ENCODE peak calls at places on chromosomes 7 and 10, in ten cellular contexts. I is lower lobe of right lung; N is psoas muscle; B is A172; E is GM10248; S is Calu3; X is GDM1; H is ELF-1; D is stimulated activated CD4-positive, alpha-beta T cell treated with anti-CD3 and anti-CD28 coated beads, Interleukin-2, amount 100 ng/mL, for 24 hours; C is AG04449. Y is an unnamed sample.

GRCh38 chr7:141477866-141478265 is 73.3 kb upstream of the AGK start:
- DNase-seq in N (no peak), S (no peak), I (no peak), B (no peak), E (no peak), C (no peak), D (no peak), X (no peak), H (no peak), Y (no peak)

GRCh38 chr7:132406039-132406438 is 170.2 kb downstream of the PLXNA4 start:
- DNase-seq in B (no peak), D (no peak), S (no peak), X (no peak), H (no peak), I (no peak), C (no peak), E (no peak), N (no peak), Y (no peak)

GRCh38 chr7:35035511-35035921 is 1.8 kb downstream of the DPY19L1 start:
- DNase-seq in C (no peak), D (no peak), B (peak; percentile 71), I (no peak), S (peak; percentile 68), H (peak; percentile 64), E (peak; percentile 26), X (no peak), N (no peak), Y (no peak)

GRCh38 chr7:116138202-116138801 is 72.0 kb upstream of the TES start:
- DNase-seq in I (no peak), D (no peak), C (peak; percentile 23), B (peak; percentile 69), X (peak; percentile 9), S (peak; percentile 32), H (no peak), E (peak; percentile 37), N (no peak), Y (peak; percentile 59)

GRCh38 chr10:97726636-97727178 is 10.2 kb upstream of the ZFYVE27 start:
- DNase-seq in E (no peak), I (no peak), D (no peak), B (peak; percentile 89), C (no peak), S (peak; percentile 42), X (no peak), N (no peak), H (peak; percentile 57), Y (no peak)

GRCh38 chr10:130301026-130301892 is 165.1 kb downstream of the GLRX3 start:
- DNase-seq in H (peak; percentile 70), D (peak; percentile 58), C (no peak), B (no peak), N (peak; percentile 90), X (peak; percentile 85), S (no peak), I (peak; percentile 83), E (no peak), Y (no peak)

GRCh38 chr7:158167373-158167772 is 420.2 kb downstream of the PTPRN2 start:
- DNase-seq in N (no peak), X (no peak), I (no peak), B (no peak), S (no peak), D (no peak), C (no peak), E (no peak), H (no peak), Y (no peak)

GRCh38 chr10:118332247-118332646 is 9.9 kb downstream of the FAM204A start:
- DNase-seq in D (no peak), H (no peak), E (peak; percentile 12), N (no peak), C (no peak), S (no peak), I (no peak), B (peak; percentile 21), X (no peak), Y (no peak)

GRCh38 chr10:69323622-69324021 is 45.3 kb downstream of the HK1 start:
- DNase-seq in I (no peak), E (no peak), B (no peak), N (no peak), X (no peak), C (no peak), H (no peak), S (no peak), D (no peak), Y (no peak)

GRCh38 chr10:18540195-18540594 is 111.2 kb downstream of the NSUN6 start:
- DNase-seq in C (no peak), X (no peak), I (no peak), B (no peak), N (no peak), D (no peak), E (no peak), H (no peak), S (no peak), Y (no peak)

Y was measured in putamen.